ENCODE peak calls at places on chromosomes 4 and X, in four cellular contexts. One of them, this sample, is unnamed. For H3K4me1, the result is how much of the 10 kb centered on the place peaks cover.

GRCh38 chr4:16889945-16890344 is 8.5 kb downstream of the LDB2 start:
- DNase-seq in IMR-90: no peak
- DNase-seq in neural progenitor cell: no peak
- DNase-seq in GM23338: no peak
- DNase-seq in this sample: no peak

GRCh38 chrX:13180807-13181206 is 136.4 kb upstream of the FAM9C start:
- DNase-seq in neural progenitor cell: no peak
- DNase-seq in GM23338: no peak
- DNase-seq in IMR-90: peak
- DNase-seq in this sample: no peak

GRCh38 chrX:150581093-150581775 is 12.8 kb downstream of the MTM1 start:
- DNase-seq in neural progenitor cell: no peak
- DNase-seq in IMR-90: peak
- DNase-seq in GM23338: no peak
- DNase-seq in this sample: no peak

GRCh38 chr4:72205831-72206230 is 174.0 kb downstream of the NPFFR2 start:
- DNase-seq in IMR-90: no peak
- DNase-seq in GM23338: no peak
- DNase-seq in neural progenitor cell: no peak
- DNase-seq in this sample: no peak

GRCh38 chr4:188021548-188022249 is 26.1 kb downstream of the ZFP42 start:
- DNase-seq in neural progenitor cell: peak
- DNase-seq in IMR-90: no peak
- DNase-seq in GM23338: no peak
- DNase-seq in this sample: no peak

GRCh38 chr4:56995525-56995924 is 16.8 kb downstream of the POLR2B start:
- DNase-seq in neural progenitor cell: no peak
- DNase-seq in GM23338: no peak
- DNase-seq in IMR-90: peak
- DNase-seq in this sample: no peak

GRCh38 chr4:99644453-99644852 is 13.2 kb downstream of the C4orf54 start:
- DNase-seq in GM23338: no peak
- DNase-seq in neural progenitor cell: no peak
- DNase-seq in IMR-90: no peak
- DNase-seq in this sample: no peak

GRCh38 chrX:123468481-123468880 is 264.4 kb downstream of the THOC2 start:
- DNase-seq in GM23338: no peak
- DNase-seq in IMR-90: no peak
- DNase-seq in neural progenitor cell: no peak
- DNase-seq in this sample: no peak

GRCh38 chr4:39635023-39635422 is 3.6 kb downstream of the SMIM14 start:
- DNase-seq in IMR-90: no peak
- DNase-seq in neural progenitor cell: no peak
- DNase-seq in GM23338: peak
- DNase-seq in this sample: no peak

GRCh38 chr4:39637572-39638357 is 900 bp downstream of the SMIM14 start:
- DNase-seq in IMR-90: peak
- DNase-seq in neural progenitor cell: peak
- DNase-seq in GM23338: peak
- DNase-seq in this sample: peak

GRCh38 chr4:39641451-39641850 is 2.8 kb upstream of the SMIM14 start:
- DNase-seq in IMR-90: no peak
- DNase-seq in GM23338: no peak
- DNase-seq in neural progenitor cell: peak
- DNase-seq in this sample: no peak

GRCh38 chr4:39636786-39637185 is 1.9 kb downstream of the SMIM14 start:
- DNase-seq in IMR-90: peak
- DNase-seq in neural progenitor cell: no peak
- DNase-seq in GM23338: no peak
- DNase-seq in this sample: no peak

DNA sequence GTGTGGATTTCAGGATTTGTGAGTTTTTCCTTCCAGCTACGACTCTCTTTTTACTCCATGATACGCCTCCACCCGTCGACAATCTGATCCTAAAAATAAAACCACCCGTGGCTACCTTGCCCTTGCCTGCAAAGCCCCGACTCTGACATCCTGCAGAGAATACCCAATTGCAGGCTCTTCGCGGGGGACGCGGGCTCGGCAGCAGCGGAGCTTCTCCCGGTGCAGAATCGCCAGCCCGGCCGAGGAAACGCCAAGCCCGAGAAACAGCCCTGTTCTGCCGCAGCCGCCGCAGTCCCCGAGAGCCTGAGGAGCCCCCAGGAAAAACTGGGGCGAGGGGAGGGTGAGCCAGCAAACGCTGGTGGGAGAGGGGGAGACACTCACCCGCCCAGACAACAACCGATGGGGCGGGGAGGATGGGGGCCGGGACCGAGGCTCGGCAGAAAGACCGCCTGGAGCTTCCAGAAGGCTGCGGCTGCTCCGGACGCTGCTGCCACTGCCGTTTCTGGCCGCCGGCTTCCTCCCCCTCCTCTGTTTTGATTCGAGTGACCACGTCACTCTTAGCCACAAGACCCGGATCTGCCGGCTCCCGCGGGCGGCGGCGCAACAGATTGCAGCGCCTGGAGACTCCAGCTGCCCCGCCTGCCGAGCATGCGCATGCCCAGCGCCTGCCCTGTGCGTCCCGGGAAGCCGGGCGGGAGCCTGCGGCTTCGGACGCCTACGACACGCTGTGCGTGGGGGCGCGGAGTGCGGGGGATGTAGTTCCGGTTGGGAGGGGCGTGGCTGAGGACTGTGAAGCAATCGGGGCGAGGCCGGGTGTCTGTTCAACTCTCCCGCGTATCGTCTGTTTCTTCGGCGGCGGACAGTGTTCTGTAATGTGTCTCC is at the start of gene SMIM14:
- DNase-seq in IMR-90: peak
- DNase-seq in GM23338: peak
- DNase-seq in neural progenitor cell: peak
- DNase-seq in this sample: peak
- TF ChIP-seq CTCF in IMR-90: no peak
- TF ChIP-seq CTCF in GM23338: no peak
- TF ChIP-seq CTCF in neural progenitor cell: no peak
- TF ChIP-seq CTCF in this sample: no peak

GRCh38 chr4:7217039-7217438 is 24.7 kb downstream of the SORCS2 start:
- DNase-seq in IMR-90: no peak
- DNase-seq in GM23338: no peak
- DNase-seq in neural progenitor cell: no peak
- DNase-seq in this sample: no peak

GRCh38 chr4:7212921-7213320 is 20.6 kb downstream of the SORCS2 start:
- DNase-seq in neural progenitor cell: no peak
- DNase-seq in GM23338: no peak
- DNase-seq in IMR-90: no peak
- DNase-seq in this sample: no peak

GRCh38 chr4:7213802-7214201 is 21.5 kb downstream of the SORCS2 start:
- DNase-seq in GM23338: no peak
- DNase-seq in IMR-90: no peak
- DNase-seq in neural progenitor cell: no peak
- DNase-seq in this sample: no peak

GRCh38 chr4:7212101-7212674 is 19.9 kb downstream of the SORCS2 start:
- DNase-seq in neural progenitor cell: no peak
- DNase-seq in GM23338: no peak
- DNase-seq in IMR-90: no peak
- DNase-seq in this sample: no peak

DNA sequence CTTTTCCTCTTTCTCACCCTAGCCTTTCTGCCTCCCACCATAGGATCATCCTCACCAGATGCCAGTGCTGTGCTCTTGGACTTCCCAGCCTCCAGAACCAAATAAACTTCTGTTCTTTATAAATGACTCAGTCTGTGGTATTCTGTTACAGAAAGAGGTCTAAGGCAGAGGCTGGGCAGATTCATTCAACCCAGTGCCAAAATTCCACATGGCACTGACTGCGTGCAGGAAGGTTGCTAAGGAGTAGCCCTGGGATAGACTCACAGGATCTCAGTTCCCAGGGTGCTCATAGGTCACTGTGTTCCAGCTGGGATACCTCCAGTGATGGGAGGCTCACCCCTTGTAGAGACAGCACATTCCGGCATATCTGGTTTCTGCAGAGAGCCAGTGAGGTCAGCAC is 22.0 kb downstream of the SORCS2 start:
- DNase-seq in neural progenitor cell: no peak
- DNase-seq in IMR-90: no peak
- DNase-seq in GM23338: no peak
- DNase-seq in this sample: no peak
- H3K4me1 ChIP-seq in neural progenitor cell: under half
- H3K4me1 ChIP-seq in IMR-90: under half
- H3K4me1 ChIP-seq in GM23338: under half
- H3K4me1 ChIP-seq in this sample: under half

GRCh38 chrX:107739541-107739940 is 36.0 kb downstream of the TSC22D3 start:
- DNase-seq in GM23338: no peak
- DNase-seq in IMR-90: no peak
- DNase-seq in neural progenitor cell: no peak
- DNase-seq in this sample: no peak
- TF ChIP-seq CTCF in GM23338: no peak
- TF ChIP-seq CTCF in IMR-90: no peak
- TF ChIP-seq CTCF in neural progenitor cell: no peak
- TF ChIP-seq CTCF in this sample: no peak

DNA sequence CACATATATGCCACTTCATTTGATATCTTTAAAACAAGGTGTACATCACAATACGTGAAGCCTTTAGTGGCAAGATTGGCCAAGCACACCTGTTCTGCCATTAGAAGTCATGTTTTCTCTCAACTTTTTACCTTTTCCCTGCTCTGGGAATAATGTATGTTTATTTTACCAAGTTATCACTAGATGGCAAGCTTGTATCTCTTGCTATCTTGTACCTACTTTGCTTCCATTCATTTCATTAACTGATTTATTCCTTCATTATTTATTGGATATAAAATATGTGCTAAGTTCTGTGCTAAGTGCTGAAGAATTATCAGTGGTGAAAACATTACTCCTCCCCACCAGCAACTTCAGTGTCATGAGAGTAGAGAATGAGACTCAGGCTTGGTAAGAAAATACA is 245.5 kb downstream of the ANK2 start:
- DNase-seq in neural progenitor cell: no peak
- DNase-seq in GM23338: no peak
- DNase-seq in IMR-90: no peak
- DNase-seq in this sample: no peak
- H3K4me1 ChIP-seq in neural progenitor cell: half or more
- H3K4me1 ChIP-seq in GM23338: under half
- H3K4me1 ChIP-seq in IMR-90: under half
- H3K4me1 ChIP-seq in this sample: under half

GRCh38 chr4:107037188-107037587 is 1.1 kb upstream of the DKK2 start:
- DNase-seq in IMR-90: peak
- DNase-seq in neural progenitor cell: peak
- DNase-seq in GM23338: peak
- DNase-seq in this sample: no peak
- TF ChIP-seq CTCF in IMR-90: peak
- TF ChIP-seq CTCF in neural progenitor cell: peak
- TF ChIP-seq CTCF in GM23338: peak
- TF ChIP-seq CTCF in this sample: no peak

GRCh38 chr4:125705681-125706080 is 390.9 kb downstream of the FAT4 start:
- DNase-seq in neural progenitor cell: no peak
- DNase-seq in IMR-90: no peak
- DNase-seq in GM23338: no peak
- DNase-seq in this sample: no peak

GRCh38 chr4:125703443-125703842 is 388.7 kb downstream of the FAT4 start:
- DNase-seq in GM23338: no peak
- DNase-seq in IMR-90: peak
- DNase-seq in neural progenitor cell: no peak
- DNase-seq in this sample: no peak

GRCh38 chr4:125704726-125705125 is 390.0 kb downstream of the FAT4 start:
- DNase-seq in GM23338: peak
- DNase-seq in IMR-90: peak
- DNase-seq in neural progenitor cell: no peak
- DNase-seq in this sample: no peak

GRCh38 chr4:125710766-125711165 is 396.0 kb downstream of the FAT4 start:
- DNase-seq in neural progenitor cell: no peak
- DNase-seq in GM23338: no peak
- DNase-seq in IMR-90: no peak
- DNase-seq in this sample: no peak

GRCh38 chr4:125707397-125707796 is 392.6 kb downstream of the FAT4 start:
- DNase-seq in IMR-90: no peak
- DNase-seq in neural progenitor cell: no peak
- DNase-seq in GM23338: no peak
- DNase-seq in this sample: no peak
- H3K4me1 ChIP-seq in IMR-90: under half
- H3K4me1 ChIP-seq in neural progenitor cell: under half
- H3K4me1 ChIP-seq in GM23338: under half
- H3K4me1 ChIP-seq in this sample: under half

GRCh38 chrX:69306063-69306404 is 140.8 kb upstream of the PJA1 start:
- DNase-seq in GM23338: no peak
- DNase-seq in IMR-90: no peak
- DNase-seq in neural progenitor cell: no peak
- DNase-seq in this sample: no peak
- TF ChIP-seq CTCF in GM23338: no peak
- TF ChIP-seq CTCF in IMR-90: no peak
- TF ChIP-seq CTCF in neural progenitor cell: no peak
- TF ChIP-seq CTCF in this sample: no peak

DNA sequence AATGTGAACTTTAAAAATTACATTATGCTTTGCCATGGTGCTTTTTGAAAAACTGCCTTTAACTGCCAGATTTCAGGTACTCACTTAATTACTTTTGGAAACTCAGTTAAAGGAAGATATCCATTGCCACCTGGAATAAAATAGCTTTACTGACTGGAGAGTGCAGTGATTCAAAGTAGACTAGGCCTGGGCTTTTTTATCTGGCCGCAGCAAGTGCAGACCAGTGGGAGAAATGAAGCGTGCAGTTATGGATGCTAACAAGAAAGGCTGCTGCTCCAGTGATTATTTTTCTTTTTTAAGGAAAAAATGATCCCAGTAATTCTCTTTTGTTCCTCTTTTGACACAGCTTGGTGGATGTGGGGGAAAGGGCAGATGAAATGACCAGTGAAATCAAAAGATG is 1.3 kb downstream of the SCARB2 start:
- DNase-seq in GM23338: no peak
- DNase-seq in neural progenitor cell: no peak
- DNase-seq in IMR-90: no peak
- DNase-seq in this sample: no peak
- H3K4me1 ChIP-seq in GM23338: under half
- H3K4me1 ChIP-seq in neural progenitor cell: under half
- H3K4me1 ChIP-seq in IMR-90: under half
- H3K4me1 ChIP-seq in this sample: under half